ENCODE peak calls at places on chromosomes 4 and X, in five cellular contexts. U is adipocyte; M is epithelial cell of esophagus; L is fibroblast of pulmonary artery; H is CD4-positive, alpha-beta memory T cell. N is an unnamed sample.

GRCh38 chrX:48576108-48576507 is 1.8 kb downstream of the RBM3 start:
- DNase-seq in H (no peak), U (no peak), L (no peak), M (no peak), N (no peak)

GRCh38 chr4:3257691-3258482 is 8.9 kb downstream of the MSANTD1 start:
- DNase-seq in U (no peak), H (no peak), M (peak; percentile 87), L (peak; percentile 15), N (no peak)

GRCh38 chrX:139811942-139812629 is 104.1 kb upstream of the MCF2 start:
- DNase-seq in M (no peak), L (no peak), H (no peak), U (no peak), N (no peak)

GRCh38 chr4:187501731-187502130 is 493.8 kb upstream of the ZFP42 start:
- DNase-seq in M (no peak), H (no peak), L (no peak), U (no peak), N (no peak)

GRCh38 chr4:161762796-161763195 is 401.0 kb downstream of the FSTL5 start:
- DNase-seq in U (peak; percentile 92), L (peak; percentile 51), M (peak; percentile 62), H (no peak), N (no peak)

GRCh38 chrX:114162068-114162735 is 421.7 kb upstream of the HTR2C start:
- DNase-seq in M (no peak), H (no peak), U (no peak), L (no peak), N (no peak)

GRCh38 chr4:81257021-81257420 is 42.0 kb upstream of the PRKG2 start:
- DNase-seq in H (no peak), U (peak; percentile 45), M (no peak), L (peak; percentile 69), N (no peak)

GRCh38 chr4:7206385-7206784 is 14.0 kb downstream of the SORCS2 start:
- DNase-seq in U (peak; percentile 80), M (no peak), H (no peak), L (peak; percentile 59), N (no peak)

GRCh38 chrX:107154787-107155620 is 36.4 kb upstream of the RBM41 start:
- DNase-seq in U (no peak), L (peak; percentile 0), M (peak; percentile 77), H (no peak), N (no peak)

GRCh38 chr4:18342847-18343246 is 321.3 kb upstream of the LCORL start:
- DNase-seq in H (no peak), L (no peak), M (no peak), U (no peak), N (no peak)

DNA sequence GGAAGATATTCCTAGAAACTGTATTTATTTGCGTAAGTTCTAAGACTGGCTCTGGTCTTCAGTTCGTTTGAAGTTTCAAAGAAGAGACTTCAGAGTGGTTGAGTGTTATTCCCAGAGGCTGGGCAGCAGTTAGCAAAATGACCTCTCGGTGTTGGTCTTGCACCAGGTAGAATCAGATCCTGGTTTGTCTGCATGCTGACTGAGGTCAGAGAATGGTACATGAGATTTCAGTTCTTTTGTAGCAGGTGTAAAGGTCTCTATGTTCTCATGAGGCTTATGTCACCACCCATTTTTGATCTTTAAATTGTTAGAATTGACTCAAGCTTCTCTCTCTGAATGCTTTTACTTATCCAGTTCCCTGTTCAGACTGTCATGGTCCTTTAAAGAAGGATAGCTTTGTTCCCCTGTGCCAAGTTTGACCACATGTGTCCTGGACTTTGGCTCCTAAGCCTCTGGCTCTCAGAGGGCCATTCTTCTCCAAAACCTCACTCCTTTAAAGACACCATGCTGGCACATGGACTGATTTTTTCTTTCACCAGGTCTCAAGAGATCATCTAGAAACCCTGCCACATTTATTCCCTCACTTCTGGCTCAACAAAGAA is 355.8 kb upstream of the BOD1L1 start:
- DNase-seq in M (no peak), U (no peak), L (no peak), H (no peak), N (no peak)
- H3K4me3 ChIP-seq in M (no peak overlapping the region), U (no peak overlapping the region), L (no peak overlapping the region), H (no peak overlapping the region), N (no peak overlapping the region)

GRCh38 chr4:143558823-143559756 is 45.6 kb downstream of the SMARCA5 start:
- DNase-seq in H (peak; percentile 77), L (peak; percentile 66), U (peak; percentile 72), M (peak; percentile 63), N (peak; percentile 80)
- H3K4me3 ChIP-seq in H (peak overlapping the region; percentile 64), L (peak overlapping the region; percentile 62), U (peak overlapping the region; percentile 94), M (peak overlapping the region; percentile 72), N (peak overlapping the region; percentile 79)

GRCh38 chrX:131711478-131711867 is 167.6 kb downstream of the OR13H1 start:
- DNase-seq in L (no peak), U (no peak), M (no peak), H (no peak), N (no peak)
- H3K4me3 ChIP-seq in L (no peak overlapping the region), U (peak overlapping the region; percentile 67), M (no peak overlapping the region), H (no peak overlapping the region), N (no peak overlapping the region)

GRCh38 chrX:57904481-57904880 is 5.8 kb downstream of the ZXDA start:
- DNase-seq in L (no peak), U (no peak), M (no peak), H (no peak), N (no peak)

GRCh38 chrX:57900961-57901360 is 9.3 kb downstream of the ZXDA start:
- DNase-seq in M (peak; percentile 6), U (peak; percentile 15), H (no peak), L (peak; percentile 70), N (no peak)

GRCh38 chrX:57902633-57903032 is 7.6 kb downstream of the ZXDA start:
- DNase-seq in H (no peak), L (no peak), U (no peak), M (no peak), N (no peak)

GRCh38 chrX:57905141-57905540 is 5.1 kb downstream of the ZXDA start:
- DNase-seq in M (no peak), H (no peak), L (peak; percentile 18), U (peak; percentile 15), N (no peak)

GRCh38 chrX:57906790-57907189 is 3.5 kb downstream of the ZXDA start:
- DNase-seq in H (no peak), M (no peak), L (peak; percentile 68), U (peak; percentile 66), N (no peak)
- H3K4me3 ChIP-seq in H (no peak overlapping the region), M (no peak overlapping the region), L (peak overlapping the region; percentile 15), U (peak overlapping the region; percentile 55), N (no peak overlapping the region)

GRCh38 chr4:386708-387105 is 49.1 kb downstream of the ZNF141 start:
- DNase-seq in M (no peak), L (no peak), H (no peak), U (no peak), N (no peak)
- H3K4me3 ChIP-seq in M (no peak overlapping the region), L (no peak overlapping the region), H (no peak overlapping the region), U (peak overlapping the region; percentile 63), N (no peak overlapping the region)

GRCh38 chr4:4864940-4865704 is 5.7 kb downstream of the MSX1 start:
- DNase-seq in L (no peak), U (no peak), M (no peak), H (no peak), N (no peak)

GRCh38 chr4:4865705-4866123 is 6.2 kb downstream of the MSX1 start:
- DNase-seq in L (no peak), H (no peak), M (no peak), U (no peak), N (no peak)

GRCh38 chr4:4867745-4868505 is 8.5 kb downstream of the MSX1 start:
- DNase-seq in L (no peak), M (no peak), U (no peak), H (no peak), N (no peak)

GRCh38 chr4:4866833-4867744 is 7.6 kb downstream of the MSX1 start:
- DNase-seq in U (no peak), H (no peak), L (no peak), M (no peak), N (no peak)

GRCh38 chr4:4866124-4866832 is 6.8 kb downstream of the MSX1 start:
- DNase-seq in L (no peak), H (no peak), U (no peak), M (no peak), N (no peak)
- H3K4me3 ChIP-seq in L (peak overlapping the region; percentile 37), H (no peak overlapping the region), U (peak overlapping the region; percentile 71), M (no peak overlapping the region), N (no peak overlapping the region)

DNA sequence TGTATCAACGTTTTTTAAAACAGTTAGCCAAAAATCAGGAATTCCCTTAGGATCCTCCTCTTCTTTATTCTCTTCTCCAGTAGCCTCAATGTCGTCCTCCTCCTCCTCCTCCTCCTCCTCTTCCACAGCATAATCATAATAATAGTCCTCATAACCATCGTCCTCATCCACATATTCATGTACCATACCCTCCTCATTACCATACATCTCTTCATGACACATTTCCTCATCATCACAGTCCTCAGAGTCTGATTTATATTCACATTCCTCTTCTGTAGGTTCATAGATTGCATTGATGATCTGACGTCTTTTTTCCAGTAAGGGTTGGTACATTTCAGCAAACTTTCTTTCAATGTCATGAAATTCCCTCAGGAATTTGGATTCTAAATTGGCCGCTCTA is 917 bp downstream of the NAP1L2 start:
- DNase-seq in M (peak; percentile 0), H (no peak), U (no peak), L (no peak), N (no peak)
- H3K4me3 ChIP-seq in M (no peak overlapping the region), H (peak overlapping the region; percentile 69), U (peak overlapping the region; percentile 77), L (no peak overlapping the region), N (peak overlapping the region; percentile 77)

N was measured in naive thymus-derived CD4-positive, alpha-beta T cell.